ENCODE peak calls at places on chromosomes 4 and X, in eight cellular contexts. One of them, this sample, is unnamed.

GRCh38 chrX:69027181-69028005 is 137.9 kb downstream of the PJA1 start:
- DNase-seq in stimulated activated CD8-positive, alpha-beta memory T cell treated with anti-CD3 and anti-CD28 coated beads, Interleukin-2, amount 100 ng/mL, for 1 hour: no peak
- DNase-seq in activated naive CD4-positive, alpha-beta T cell: no peak
- DNase-seq in spleen: no peak
- DNase-seq in HS-27A: no peak
- DNase-seq in type B pancreatic cell: no peak
- DNase-seq in T follicular helper cell: no peak
- DNase-seq in HEK293T: peak
- DNase-seq in this sample: no peak

GRCh38 chr4:174255790-174256189 is 27.7 kb downstream of the FBXO8 start:
- DNase-seq in stimulated activated CD8-positive, alpha-beta memory T cell treated with anti-CD3 and anti-CD28 coated beads, Interleukin-2, amount 100 ng/mL, for 1 hour: no peak
- DNase-seq in activated naive CD4-positive, alpha-beta T cell: no peak
- DNase-seq in spleen: no peak
- DNase-seq in HS-27A: no peak
- DNase-seq in type B pancreatic cell: no peak
- DNase-seq in T follicular helper cell: no peak
- DNase-seq in HEK293T: peak
- DNase-seq in this sample: no peak

GRCh38 chr4:87414806-87415205 is 7.6 kb upstream of the NUDT9 start:
- DNase-seq in stimulated activated CD8-positive, alpha-beta memory T cell treated with anti-CD3 and anti-CD28 coated beads, Interleukin-2, amount 100 ng/mL, for 1 hour: no peak
- DNase-seq in activated naive CD4-positive, alpha-beta T cell: no peak
- DNase-seq in spleen: no peak
- DNase-seq in HS-27A: no peak
- DNase-seq in type B pancreatic cell: no peak
- DNase-seq in T follicular helper cell: no peak
- DNase-seq in HEK293T: no peak
- DNase-seq in this sample: no peak

GRCh38 chrX:13440166-13440565 is 120.3 kb upstream of the ATXN3L start:
- DNase-seq in stimulated activated CD8-positive, alpha-beta memory T cell treated with anti-CD3 and anti-CD28 coated beads, Interleukin-2, amount 100 ng/mL, for 1 hour: no peak
- DNase-seq in activated naive CD4-positive, alpha-beta T cell: no peak
- DNase-seq in spleen: no peak
- DNase-seq in HS-27A: no peak
- DNase-seq in type B pancreatic cell: no peak
- DNase-seq in T follicular helper cell: no peak
- DNase-seq in HEK293T: no peak
- DNase-seq in this sample: no peak

GRCh38 chr4:165874799-165875371 is 1.8 kb downstream of the TLL1 start:
- DNase-seq in stimulated activated CD8-positive, alpha-beta memory T cell treated with anti-CD3 and anti-CD28 coated beads, Interleukin-2, amount 100 ng/mL, for 1 hour: no peak
- DNase-seq in activated naive CD4-positive, alpha-beta T cell: no peak
- DNase-seq in spleen: peak
- DNase-seq in HS-27A: no peak
- DNase-seq in type B pancreatic cell: no peak
- DNase-seq in T follicular helper cell: no peak
- DNase-seq in HEK293T: peak
- DNase-seq in this sample: no peak

GRCh38 chr4:144709159-144709558 is 63.2 kb downstream of the HHIP start:
- DNase-seq in stimulated activated CD8-positive, alpha-beta memory T cell treated with anti-CD3 and anti-CD28 coated beads, Interleukin-2, amount 100 ng/mL, for 1 hour: no peak
- DNase-seq in activated naive CD4-positive, alpha-beta T cell: no peak
- DNase-seq in spleen: no peak
- DNase-seq in HS-27A: peak
- DNase-seq in type B pancreatic cell: no peak
- DNase-seq in T follicular helper cell: no peak
- DNase-seq in HEK293T: no peak
- DNase-seq in this sample: no peak

GRCh38 chr4:26420438-26420837 is 69.8 kb downstream of the CCKAR start:
- DNase-seq in stimulated activated CD8-positive, alpha-beta memory T cell treated with anti-CD3 and anti-CD28 coated beads, Interleukin-2, amount 100 ng/mL, for 1 hour: no peak
- DNase-seq in activated naive CD4-positive, alpha-beta T cell: no peak
- DNase-seq in spleen: no peak
- DNase-seq in HS-27A: no peak
- DNase-seq in type B pancreatic cell: no peak
- DNase-seq in T follicular helper cell: no peak
- DNase-seq in HEK293T: no peak
- DNase-seq in this sample: no peak

GRCh38 chrX:155888139-155888538 is 7.0 kb downstream of the VAMP7 start:
- DNase-seq in stimulated activated CD8-positive, alpha-beta memory T cell treated with anti-CD3 and anti-CD28 coated beads, Interleukin-2, amount 100 ng/mL, for 1 hour: no peak
- DNase-seq in activated naive CD4-positive, alpha-beta T cell: no peak
- DNase-seq in spleen: no peak
- DNase-seq in HS-27A: peak
- DNase-seq in type B pancreatic cell: no peak
- DNase-seq in T follicular helper cell: no peak
- DNase-seq in HEK293T: no peak
- DNase-seq in this sample: no peak

GRCh38 chr4:41887821-41888699 is 47.2 kb upstream of the TMEM33 start:
- DNase-seq in stimulated activated CD8-positive, alpha-beta memory T cell treated with anti-CD3 and anti-CD28 coated beads, Interleukin-2, amount 100 ng/mL, for 1 hour: no peak
- DNase-seq in activated naive CD4-positive, alpha-beta T cell: peak
- DNase-seq in spleen: no peak
- DNase-seq in HS-27A: peak
- DNase-seq in type B pancreatic cell: no peak
- DNase-seq in T follicular helper cell: peak
- DNase-seq in HEK293T: peak
- DNase-seq in this sample: no peak

GRCh38 chrX:15737188-15737956 is 698 bp upstream of the CA5B start:
- DNase-seq in stimulated activated CD8-positive, alpha-beta memory T cell treated with anti-CD3 and anti-CD28 coated beads, Interleukin-2, amount 100 ng/mL, for 1 hour: no peak
- DNase-seq in activated naive CD4-positive, alpha-beta T cell: no peak
- DNase-seq in spleen: no peak
- DNase-seq in HS-27A: no peak
- DNase-seq in type B pancreatic cell: no peak
- DNase-seq in T follicular helper cell: no peak
- DNase-seq in HEK293T: no peak
- DNase-seq in this sample: no peak

GRCh38 chrX:105636667-105637066 is 185.7 kb upstream of the NRK start:
- DNase-seq in stimulated activated CD8-positive, alpha-beta memory T cell treated with anti-CD3 and anti-CD28 coated beads, Interleukin-2, amount 100 ng/mL, for 1 hour: no peak
- DNase-seq in activated naive CD4-positive, alpha-beta T cell: no peak
- DNase-seq in spleen: no peak
- DNase-seq in HS-27A: no peak
- DNase-seq in type B pancreatic cell: no peak
- DNase-seq in T follicular helper cell: no peak
- DNase-seq in HEK293T: no peak
- DNase-seq in this sample: no peak

GRCh38 chr4:7735961-7736360 is 203.7 kb downstream of the AFAP1 start:
- DNase-seq in stimulated activated CD8-positive, alpha-beta memory T cell treated with anti-CD3 and anti-CD28 coated beads, Interleukin-2, amount 100 ng/mL, for 1 hour: no peak
- DNase-seq in activated naive CD4-positive, alpha-beta T cell: no peak
- DNase-seq in spleen: peak
- DNase-seq in HS-27A: no peak
- DNase-seq in type B pancreatic cell: no peak
- DNase-seq in T follicular helper cell: no peak
- DNase-seq in HEK293T: no peak
- DNase-seq in this sample: no peak

GRCh38 chrX:144586756-144587155 is 660.5 kb upstream of the SPANXN1 start:
- DNase-seq in stimulated activated CD8-positive, alpha-beta memory T cell treated with anti-CD3 and anti-CD28 coated beads, Interleukin-2, amount 100 ng/mL, for 1 hour: no peak
- DNase-seq in activated naive CD4-positive, alpha-beta T cell: no peak
- DNase-seq in spleen: peak
- DNase-seq in HS-27A: no peak
- DNase-seq in type B pancreatic cell: no peak
- DNase-seq in T follicular helper cell: no peak
- DNase-seq in HEK293T: no peak
- DNase-seq in this sample: no peak

GRCh38 chrX:1591102-1591862 is at the start of gene AKAP17A:
- DNase-seq in stimulated activated CD8-positive, alpha-beta memory T cell treated with anti-CD3 and anti-CD28 coated beads, Interleukin-2, amount 100 ng/mL, for 1 hour: peak
- DNase-seq in activated naive CD4-positive, alpha-beta T cell: peak
- DNase-seq in spleen: peak
- DNase-seq in HS-27A: peak
- DNase-seq in type B pancreatic cell: peak
- DNase-seq in T follicular helper cell: peak
- DNase-seq in HEK293T: peak
- DNase-seq in this sample: peak

GRCh38 chr4:86939737-86940141 is 4.9 kb downstream of the AFF1 start:
- DNase-seq in stimulated activated CD8-positive, alpha-beta memory T cell treated with anti-CD3 and anti-CD28 coated beads, Interleukin-2, amount 100 ng/mL, for 1 hour: no peak
- DNase-seq in activated naive CD4-positive, alpha-beta T cell: no peak
- DNase-seq in spleen: no peak
- DNase-seq in HS-27A: no peak
- DNase-seq in type B pancreatic cell: no peak
- DNase-seq in T follicular helper cell: no peak
- DNase-seq in HEK293T: no peak
- DNase-seq in this sample: no peak

GRCh38 chr4:158775091-158775651 is 6.3 kb downstream of the FNIP2 start:
- DNase-seq in stimulated activated CD8-positive, alpha-beta memory T cell treated with anti-CD3 and anti-CD28 coated beads, Interleukin-2, amount 100 ng/mL, for 1 hour: no peak
- DNase-seq in activated naive CD4-positive, alpha-beta T cell: no peak
- DNase-seq in spleen: no peak
- DNase-seq in HS-27A: no peak
- DNase-seq in type B pancreatic cell: no peak
- DNase-seq in T follicular helper cell: no peak
- DNase-seq in HEK293T: no peak
- DNase-seq in this sample: no peak

GRCh38 chr4:21976166-21976565 is 27.6 kb upstream of the KCNIP4 start:
- DNase-seq in stimulated activated CD8-positive, alpha-beta memory T cell treated with anti-CD3 and anti-CD28 coated beads, Interleukin-2, amount 100 ng/mL, for 1 hour: no peak
- DNase-seq in activated naive CD4-positive, alpha-beta T cell: no peak
- DNase-seq in spleen: no peak
- DNase-seq in HS-27A: no peak
- DNase-seq in type B pancreatic cell: no peak
- DNase-seq in T follicular helper cell: no peak
- DNase-seq in HEK293T: no peak
- DNase-seq in this sample: no peak

GRCh38 chr4:109046549-109047171 is 255.8 kb downstream of the COL25A1 start:
- DNase-seq in stimulated activated CD8-positive, alpha-beta memory T cell treated with anti-CD3 and anti-CD28 coated beads, Interleukin-2, amount 100 ng/mL, for 1 hour: no peak
- DNase-seq in activated naive CD4-positive, alpha-beta T cell: no peak
- DNase-seq in spleen: no peak
- DNase-seq in HS-27A: no peak
- DNase-seq in type B pancreatic cell: no peak
- DNase-seq in T follicular helper cell: no peak
- DNase-seq in HEK293T: no peak
- DNase-seq in this sample: no peak